ENCODE peak calls at places on chromosomes 11 and 22, in nine cellular contexts. One of them, this sample, is unnamed.

GRCh38 chr11:114262681-114263509 is 33.3 kb upstream of the NNMT start:
- DNase-seq in upper lobe of right lung: peak; percentile 47
- DNase-seq in right lobe of liver: peak; percentile 36
- DNase-seq in osteocyte: no peak
- DNase-seq in RWPE1: peak; percentile 62
- DNase-seq in Peyer's patch: no peak
- DNase-seq in epithelial cell of esophagus: peak; percentile 58
- DNase-seq in HCT116: peak; percentile 26
- DNase-seq in nephron progenitor cell: peak; percentile 37
- DNase-seq in this sample: no peak

GRCh38 chr11:125797641-125798040 is 9.7 kb downstream of the PATE3 start:
- DNase-seq in Peyer's patch: no peak
- DNase-seq in HCT116: no peak
- DNase-seq in osteocyte: no peak
- DNase-seq in upper lobe of right lung: no peak
- DNase-seq in nephron progenitor cell: no peak
- DNase-seq in right lobe of liver: no peak
- DNase-seq in RWPE1: no peak
- DNase-seq in epithelial cell of esophagus: no peak
- DNase-seq in this sample: no peak

GRCh38 chr11:73399159-73400090 is 23.2 kb downstream of the RELT start:
- DNase-seq in nephron progenitor cell: no peak
- DNase-seq in RWPE1: no peak
- DNase-seq in upper lobe of right lung: peak; percentile 48
- DNase-seq in osteocyte: no peak
- DNase-seq in epithelial cell of esophagus: no peak
- DNase-seq in Peyer's patch: peak; percentile 35
- DNase-seq in right lobe of liver: no peak
- DNase-seq in HCT116: no peak
- DNase-seq in this sample: no peak

GRCh38 chr11:69540118-69541000 is 58.9 kb downstream of the LINC01488 start:
- DNase-seq in upper lobe of right lung: peak; percentile 73
- DNase-seq in Peyer's patch: no peak
- DNase-seq in epithelial cell of esophagus: no peak
- DNase-seq in nephron progenitor cell: peak; percentile 30
- DNase-seq in RWPE1: no peak
- DNase-seq in osteocyte: no peak
- DNase-seq in right lobe of liver: no peak
- DNase-seq in HCT116: no peak
- DNase-seq in this sample: no peak

GRCh38 chr11:123577081-123577598 is 77.3 kb downstream of the SCN3B start:
- DNase-seq in right lobe of liver: peak; percentile 74
- DNase-seq in HCT116: peak; percentile 15
- DNase-seq in nephron progenitor cell: peak; percentile 91
- DNase-seq in RWPE1: peak; percentile 63
- DNase-seq in osteocyte: peak; percentile 90
- DNase-seq in Peyer's patch: peak; percentile 79
- DNase-seq in epithelial cell of esophagus: peak; percentile 54
- DNase-seq in upper lobe of right lung: peak; percentile 81
- DNase-seq in this sample: no peak

GRCh38 chr22:50696251-50696798 is 23.7 kb downstream of the SHANK3 start:
- DNase-seq in right lobe of liver: peak; percentile 19
- DNase-seq in osteocyte: no peak
- DNase-seq in HCT116: no peak
- DNase-seq in upper lobe of right lung: no peak
- DNase-seq in Peyer's patch: no peak
- DNase-seq in epithelial cell of esophagus: peak; percentile 43
- DNase-seq in nephron progenitor cell: no peak
- DNase-seq in RWPE1: no peak
- DNase-seq in this sample: no peak

GRCh38 chr11:121520243-121521144 is 67.7 kb upstream of the SORL1-AS1 start:
- DNase-seq in right lobe of liver: no peak
- DNase-seq in upper lobe of right lung: no peak
- DNase-seq in HCT116: no peak
- DNase-seq in Peyer's patch: no peak
- DNase-seq in osteocyte: no peak
- DNase-seq in nephron progenitor cell: no peak
- DNase-seq in epithelial cell of esophagus: peak; percentile 83
- DNase-seq in RWPE1: peak; percentile 9
- DNase-seq in this sample: no peak

GRCh38 chr11:67435031-67435726 is 2.3 kb downstream of the PTPRCAP start:
- DNase-seq in osteocyte: no peak
- DNase-seq in nephron progenitor cell: no peak
- DNase-seq in HCT116: no peak
- DNase-seq in RWPE1: no peak
- DNase-seq in epithelial cell of esophagus: peak; percentile 45
- DNase-seq in upper lobe of right lung: no peak
- DNase-seq in right lobe of liver: no peak
- DNase-seq in Peyer's patch: no peak
- DNase-seq in this sample: no peak

GRCh38 chr11:8019671-8020597 is 32.8 kb downstream of the EIF3F start:
- DNase-seq in Peyer's patch: no peak
- DNase-seq in osteocyte: peak; percentile 84
- DNase-seq in HCT116: no peak
- DNase-seq in RWPE1: peak; percentile 11
- DNase-seq in upper lobe of right lung: peak; percentile 63
- DNase-seq in right lobe of liver: peak; percentile 42
- DNase-seq in epithelial cell of esophagus: peak; percentile 49
- DNase-seq in nephron progenitor cell: peak; percentile 48
- DNase-seq in this sample: no peak

GRCh38 chr11:110337570-110338193 is 41.3 kb upstream of the RDX start:
- DNase-seq in osteocyte: no peak
- DNase-seq in right lobe of liver: no peak
- DNase-seq in epithelial cell of esophagus: peak; percentile 90
- DNase-seq in HCT116: peak; percentile 76
- DNase-seq in upper lobe of right lung: no peak
- DNase-seq in nephron progenitor cell: no peak
- DNase-seq in RWPE1: peak; percentile 46
- DNase-seq in Peyer's patch: no peak
- DNase-seq in this sample: peak; percentile 19

GRCh38 chr22:43946391-43946680 is 8.9 kb upstream of the SAMM50 start:
- DNase-seq in HCT116: no peak
- DNase-seq in osteocyte: no peak
- DNase-seq in upper lobe of right lung: no peak
- DNase-seq in RWPE1: no peak
- DNase-seq in nephron progenitor cell: no peak
- DNase-seq in right lobe of liver: no peak
- DNase-seq in Peyer's patch: no peak
- DNase-seq in epithelial cell of esophagus: no peak
- DNase-seq in this sample: no peak

GRCh38 chr11:113934797-113935196 is 30.2 kb downstream of the HTR3B start:
- DNase-seq in osteocyte: no peak
- DNase-seq in epithelial cell of esophagus: no peak
- DNase-seq in Peyer's patch: no peak
- DNase-seq in right lobe of liver: no peak
- DNase-seq in nephron progenitor cell: no peak
- DNase-seq in upper lobe of right lung: no peak
- DNase-seq in HCT116: no peak
- DNase-seq in RWPE1: no peak
- DNase-seq in this sample: no peak

GRCh38 chr22:49244466-49245420 is 582.9 kb downstream of the BRD1 start:
- DNase-seq in epithelial cell of esophagus: no peak
- DNase-seq in RWPE1: no peak
- DNase-seq in nephron progenitor cell: no peak
- DNase-seq in HCT116: no peak
- DNase-seq in Peyer's patch: peak; percentile 24
- DNase-seq in right lobe of liver: no peak
- DNase-seq in osteocyte: peak; percentile 83
- DNase-seq in upper lobe of right lung: peak; percentile 50
- DNase-seq in this sample: no peak

GRCh38 chr11:86370922-86371614 is 3.6 kb upstream of the CCDC81 start:
- DNase-seq in RWPE1: peak; percentile 53
- DNase-seq in HCT116: no peak
- DNase-seq in nephron progenitor cell: no peak
- DNase-seq in epithelial cell of esophagus: peak; percentile 94
- DNase-seq in upper lobe of right lung: no peak
- DNase-seq in Peyer's patch: no peak
- DNase-seq in osteocyte: no peak
- DNase-seq in right lobe of liver: no peak
- DNase-seq in this sample: peak; percentile 38

GRCh38 chr11:1840780-1841480 is 2.1 kb downstream of the TNNI2 start:
- DNase-seq in RWPE1: no peak
- DNase-seq in Peyer's patch: peak; percentile 46
- DNase-seq in upper lobe of right lung: no peak
- DNase-seq in nephron progenitor cell: no peak
- DNase-seq in osteocyte: no peak
- DNase-seq in right lobe of liver: peak; percentile 23
- DNase-seq in HCT116: no peak
- DNase-seq in epithelial cell of esophagus: no peak
- DNase-seq in this sample: no peak

GRCh38 chr22:39493759-39494158 is 8.3 kb upstream of the MIEF1 start:
- DNase-seq in epithelial cell of esophagus: peak; percentile 64
- DNase-seq in nephron progenitor cell: no peak
- DNase-seq in HCT116: no peak
- DNase-seq in upper lobe of right lung: no peak
- DNase-seq in Peyer's patch: no peak
- DNase-seq in RWPE1: no peak
- DNase-seq in right lobe of liver: no peak
- DNase-seq in osteocyte: no peak
- DNase-seq in this sample: no peak
- TF ChIP-seq CTCF in epithelial cell of esophagus: no peak
- TF ChIP-seq CTCF in nephron progenitor cell: no peak
- TF ChIP-seq CTCF in HCT116: no peak
- TF ChIP-seq CTCF in upper lobe of right lung: no peak
- TF ChIP-seq CTCF in Peyer's patch: no peak
- TF ChIP-seq CTCF in RWPE1: no peak
- TF ChIP-seq CTCF in right lobe of liver: no peak
- TF ChIP-seq CTCF in osteocyte: no peak
- TF ChIP-seq CTCF in this sample: no peak

GRCh38 chr22:25051073-25051472 is 98.6 kb downstream of the KIAA1671 start:
- DNase-seq in right lobe of liver: no peak
- DNase-seq in RWPE1: no peak
- DNase-seq in Peyer's patch: no peak
- DNase-seq in HCT116: peak; percentile 23
- DNase-seq in upper lobe of right lung: no peak
- DNase-seq in nephron progenitor cell: no peak
- DNase-seq in epithelial cell of esophagus: no peak
- DNase-seq in osteocyte: no peak
- DNase-seq in this sample: no peak
- TF ChIP-seq CTCF in right lobe of liver: peak; percentile 20
- TF ChIP-seq CTCF in RWPE1: peak; percentile 36
- TF ChIP-seq CTCF in Peyer's patch: no peak
- TF ChIP-seq CTCF in HCT116: peak; percentile 84
- TF ChIP-seq CTCF in upper lobe of right lung: peak; percentile 25
- TF ChIP-seq CTCF in nephron progenitor cell: peak; percentile 35
- TF ChIP-seq CTCF in epithelial cell of esophagus: peak; percentile 51
- TF ChIP-seq CTCF in osteocyte: peak; percentile 40
- TF ChIP-seq CTCF in this sample: peak; percentile 71

GRCh38 chr11:63903884-63904283 is 13.1 kb downstream of the RCOR2 start:
- DNase-seq in RWPE1: no peak
- DNase-seq in Peyer's patch: no peak
- DNase-seq in HCT116: no peak
- DNase-seq in osteocyte: no peak
- DNase-seq in nephron progenitor cell: no peak
- DNase-seq in upper lobe of right lung: no peak
- DNase-seq in epithelial cell of esophagus: no peak
- DNase-seq in right lobe of liver: no peak
- DNase-seq in this sample: no peak

GRCh38 chr11:63904743-63905142 is 12.2 kb downstream of the RCOR2 start:
- DNase-seq in epithelial cell of esophagus: no peak
- DNase-seq in HCT116: no peak
- DNase-seq in right lobe of liver: no peak
- DNase-seq in Peyer's patch: no peak
- DNase-seq in nephron progenitor cell: no peak
- DNase-seq in RWPE1: no peak
- DNase-seq in osteocyte: no peak
- DNase-seq in upper lobe of right lung: no peak
- DNase-seq in this sample: no peak

GRCh38 chr11:63905179-63905578 is 11.8 kb downstream of the RCOR2 start:
- DNase-seq in Peyer's patch: no peak
- DNase-seq in HCT116: no peak
- DNase-seq in upper lobe of right lung: no peak
- DNase-seq in right lobe of liver: no peak
- DNase-seq in epithelial cell of esophagus: no peak
- DNase-seq in osteocyte: no peak
- DNase-seq in RWPE1: no peak
- DNase-seq in nephron progenitor cell: no peak
- DNase-seq in this sample: no peak

GRCh38 chr11:63897459-63898156 is 19.4 kb downstream of the RCOR2 start:
- DNase-seq in Peyer's patch: no peak
- DNase-seq in osteocyte: no peak
- DNase-seq in upper lobe of right lung: no peak
- DNase-seq in RWPE1: no peak
- DNase-seq in HCT116: no peak
- DNase-seq in nephron progenitor cell: no peak
- DNase-seq in epithelial cell of esophagus: no peak
- DNase-seq in right lobe of liver: no peak
- DNase-seq in this sample: no peak

DNA sequence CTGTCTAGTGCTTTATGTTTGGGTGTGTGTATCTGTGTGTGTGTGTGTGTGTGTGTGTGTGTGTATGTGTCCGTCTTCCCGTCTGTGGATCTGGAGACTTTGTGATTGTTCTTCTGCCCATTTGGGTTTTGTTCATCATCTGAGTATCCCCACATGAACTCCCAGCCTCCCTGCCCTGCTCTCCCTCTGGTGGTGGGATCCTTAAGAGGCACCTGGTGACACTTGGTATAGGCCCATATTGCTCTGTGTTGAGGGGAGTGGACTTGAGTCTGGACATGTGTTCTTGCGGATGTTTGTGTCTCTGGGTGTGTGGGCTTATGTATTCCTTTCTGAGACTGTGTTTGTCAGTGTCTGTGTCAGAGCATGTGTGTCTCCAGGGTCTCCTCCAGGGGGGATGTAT is 15.3 kb downstream of the RCOR2 start:
- DNase-seq in upper lobe of right lung: no peak
- DNase-seq in Peyer's patch: no peak
- DNase-seq in RWPE1: no peak
- DNase-seq in nephron progenitor cell: no peak
- DNase-seq in HCT116: no peak
- DNase-seq in epithelial cell of esophagus: peak; percentile 38
- DNase-seq in osteocyte: no peak
- DNase-seq in right lobe of liver: no peak
- DNase-seq in this sample: no peak
- TF ChIP-seq CTCF in upper lobe of right lung: peak; percentile 11
- TF ChIP-seq CTCF in Peyer's patch: no peak
- TF ChIP-seq CTCF in RWPE1: no peak
- TF ChIP-seq CTCF in nephron progenitor cell: no peak
- TF ChIP-seq CTCF in HCT116: peak; percentile 47
- TF ChIP-seq CTCF in epithelial cell of esophagus: peak; percentile 58
- TF ChIP-seq CTCF in osteocyte: no peak
- TF ChIP-seq CTCF in right lobe of liver: no peak
- TF ChIP-seq CTCF in this sample: peak; percentile 47

DNA sequence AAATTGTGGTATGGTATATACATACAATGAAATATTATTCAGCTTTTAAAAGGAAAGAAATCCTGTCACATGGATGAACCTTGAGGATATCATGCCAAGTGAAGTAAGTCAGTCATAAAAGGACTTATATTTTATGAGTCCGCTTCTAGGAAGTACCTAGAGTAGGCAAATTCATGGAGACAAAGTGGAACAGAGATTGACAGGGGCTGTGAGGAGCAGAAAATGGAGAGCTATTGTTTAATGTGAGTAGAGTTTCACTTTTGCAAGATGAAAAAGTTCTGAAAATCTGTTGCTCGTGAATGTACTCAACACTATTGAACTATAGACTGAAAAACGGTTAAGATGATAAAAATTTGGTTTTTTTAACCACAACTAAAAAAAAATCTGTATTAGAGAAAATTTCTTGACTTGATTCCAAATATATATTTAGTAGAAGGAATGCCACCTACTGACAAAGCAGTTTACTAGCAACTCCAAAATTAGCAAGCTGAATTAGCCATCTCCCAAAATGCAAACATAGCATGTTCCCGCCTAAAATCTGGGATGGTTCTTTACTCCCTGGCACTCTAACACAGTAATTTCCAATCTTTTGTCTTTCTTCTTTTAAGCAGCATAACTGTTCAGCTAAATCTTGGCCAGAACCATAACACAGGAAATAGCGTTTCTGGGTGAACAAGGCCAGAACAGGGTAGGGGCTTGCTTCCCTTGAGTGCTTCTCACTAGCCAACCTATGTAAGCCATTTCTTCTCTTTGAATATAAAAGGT is 1.5 kb downstream of the UFD1 start:
- DNase-seq in HCT116: no peak
- DNase-seq in upper lobe of right lung: no peak
- DNase-seq in epithelial cell of esophagus: no peak
- DNase-seq in Peyer's patch: no peak
- DNase-seq in osteocyte: no peak
- DNase-seq in right lobe of liver: no peak
- DNase-seq in nephron progenitor cell: no peak
- DNase-seq in RWPE1: no peak
- DNase-seq in this sample: no peak
- TF ChIP-seq CTCF in HCT116: no peak
- TF ChIP-seq CTCF in upper lobe of right lung: peak; percentile 20
- TF ChIP-seq CTCF in epithelial cell of esophagus: peak; percentile 28
- TF ChIP-seq CTCF in Peyer's patch: no peak
- TF ChIP-seq CTCF in osteocyte: peak; percentile 41
- TF ChIP-seq CTCF in right lobe of liver: peak; percentile 42
- TF ChIP-seq CTCF in nephron progenitor cell: no peak
- TF ChIP-seq CTCF in RWPE1: peak; percentile 44
- TF ChIP-seq CTCF in this sample: no peak

This sample was measured in keratinocyte.